ENCODE peak calls at places on chromosomes 6 and 20, in five cellular contexts. E is NCI-H1105, T is HEK293T, W is Right ventricle myocardium superior, G is cardiac muscle cell. O is an unnamed sample.

GRCh38 chr6:146974346-146974745 is 229.9 kb upstream of the STXBP5 start:
- DNase-seq in W (no peak), E (no peak), T (no peak), G (no peak), O (no peak)

GRCh38 chr6:157457787-157458186 is 76.8 kb downstream of the ZDHHC14 start:
- DNase-seq in W (no peak), E (no peak), G (no peak), T (no peak), O (no peak)

GRCh38 chr6:84074988-84075781 is 41.6 kb downstream of the MRAP2 start:
- DNase-seq in G (no peak), W (no peak), E (no peak), T (peak), O (no peak)

GRCh38 chr20:49641683-49642649 is 71.7 kb downstream of the B4GALT5 start:
- DNase-seq in W (no peak), E (peak), G (peak), T (no peak), O (no peak)

GRCh38 chr20:43055181-43055884 is 134.4 kb downstream of the PTPRT start:
- DNase-seq in T (no peak), W (no peak), E (no peak), G (no peak), O (no peak)

GRCh38 chr6:7146079-7146828 is 38.5 kb downstream of the RREB1 start:
- DNase-seq in G (no peak), T (no peak), E (no peak), W (peak), O (peak)

GRCh38 chr6:30103630-30104179 is 9.2 kb downstream of the TRIM31 start:
- DNase-seq in W (no peak), G (no peak), T (no peak), E (no peak), O (no peak)

GRCh38 chr6:1621328-1621701 is 11.6 kb downstream of the FOXC1 start:
- DNase-seq in E (no peak), W (no peak), T (no peak), G (no peak), O (no peak)

GRCh38 chr6:65633516-65633915 is 73.5 kb downstream of the EYS start:
- DNase-seq in W (no peak), E (no peak), G (no peak), T (no peak), O (no peak)

O was measured in glutamatergic neuron.